ENCODE peak calls at places on chromosomes 12 and 14, in four cellular contexts. Y, G, V and T are unnamed samples.

GRCh38 chr12:100752841-100753240 is 41.7 kb upstream of the ANO4 start:
- DNase-seq in Y (no peak), G (no peak), V (no peak), T (no peak)

GRCh38 chr12:83470749-83471148 is 784.0 kb downstream of the TMTC2 start:
- DNase-seq in Y (no peak), G (no peak), V (no peak), T (no peak)

GRCh38 chr14:22370084-22370847 is 218.8 kb downstream of the DAD1 start:
- DNase-seq in Y (no peak), G (no peak), V (no peak), T (no peak)

GRCh38 chr12:2129076-2129475 is 76.3 kb downstream of the CACNA1C start:
- DNase-seq in Y (no peak), G (no peak), V (no peak), T (no peak)

GRCh38 chr12:15928870-15929571 is 17.9 kb downstream of the DERA start:
- DNase-seq in Y (no peak), G (no peak), V (no peak), T (no peak)

GRCh38 chr14:65502676-65503124 is 90.2 kb downstream of the FUT8 start:
- DNase-seq in Y (no peak), G (no peak), V (no peak), T (no peak)

GRCh38 chr14:37048666-37049071 is 123.7 kb downstream of the SLC25A21 start:
- DNase-seq in Y (no peak), G (no peak), V (no peak), T (no peak)

GRCh38 chr12:88723219-88723618 is 142.9 kb upstream of the KITLG start:
- DNase-seq in Y (no peak), G (no peak), V (no peak), T (no peak)

GRCh38 chr14:85317491-85318021 is 212.4 kb upstream of the FLRT2 start:
- DNase-seq in Y (no peak), G (no peak), V (no peak), T (no peak)

GRCh38 chr12:120125792-120126634 is 9.5 kb upstream of the RAB35 start:
- DNase-seq in Y (no peak), G (no peak), V (no peak), T (no peak)

GRCh38 chr12:59839514-59839913 is 243.7 kb downstream of the SLC16A7 start:
- DNase-seq in Y (no peak), G (no peak), V (no peak), T (no peak)

GRCh38 chr14:58805605-58806358 is 168.0 kb downstream of the DACT1 start:
- DNase-seq in Y (peak), G (no peak), V (no peak), T (no peak)

GRCh38 chr12:121218588-121219352 is 8.8 kb downstream of the P2RX4 start:
- DNase-seq in Y (no peak), G (no peak), V (no peak), T (no peak)

GRCh38 chr14:57987596-57988300 is 121.9 kb upstream of the SLC35F4 start:
- DNase-seq in Y (no peak), G (no peak), V (no peak), T (no peak)

GRCh38 chr14:23130875-23131274 is 11.8 kb upstream of the CEBPE start:
- DNase-seq in Y (no peak), G (no peak), V (no peak), T (no peak)